ENCODE peak calls at places on chromosomes 11 and 22, in eight cellular contexts. R is A549, A is PC-9, U is GDM1, K is uterus, W is AG20443, F is ELF-1, B is fibroblast of lung. S is an unnamed sample.

GRCh38 chr11:77734890-77735289 is 85.6 kb downstream of the RSF1 start:
- DNase-seq in R (no peak), A (no peak), U (no peak), K (no peak), W (no peak), F (no peak), B (no peak), S (no peak)

GRCh38 chr22:43860831-43861230 is 1.5 kb downstream of the SULT4A1 start:
- DNase-seq in R (no peak), A (no peak), U (no peak), K (no peak), W (no peak), F (peak), B (no peak), S (no peak)

GRCh38 chr22:31148516-31148915 is 8.2 kb upstream of the PLA2G3 start:
- DNase-seq in R (no peak), A (no peak), U (no peak), K (no peak), W (peak), F (no peak), B (peak), S (no peak)

GRCh38 chr11:64224151-64224890 is 1.7 kb downstream of the TRPT1 start:
- DNase-seq in R (no peak), A (no peak), U (no peak), K (peak), W (no peak), F (no peak), B (peak), S (no peak)

GRCh38 chr11:130546438-130546837 is 98.0 kb downstream of the ADAMTS15 start:
- DNase-seq in R (no peak), A (no peak), U (no peak), K (no peak), W (no peak), F (no peak), B (no peak), S (no peak)

GRCh38 chr11:1054143-1055108 is 17.9 kb upstream of the MUC6 start:
- DNase-seq in R (no peak), A (peak), U (no peak), K (peak), W (peak), F (no peak), B (no peak), S (no peak)

GRCh38 chr11:102912482-102912830 is 37.7 kb upstream of the MMP12 start:
- DNase-seq in R (no peak), A (no peak), U (no peak), K (no peak), W (no peak), F (peak), B (peak), S (no peak)

GRCh38 chr11:8735094-8735493 is 52.5 kb downstream of the RPL27A start:
- DNase-seq in R (no peak), A (peak), U (no peak), K (no peak), W (no peak), F (no peak), B (peak), S (no peak)

GRCh38 chr11:47408598-47409439 is 429 bp downstream of the SLC39A13 start:
- DNase-seq in R (peak), A (peak), U (no peak), K (peak), W (peak), F (peak), B (peak), S (no peak)

GRCh38 chr22:30230330-30230729 is 16.2 kb downstream of the LIF start:
- DNase-seq in R (no peak), A (no peak), U (no peak), K (no peak), W (no peak), F (no peak), B (no peak), S (no peak)

GRCh38 chr11:15901046-15901445 is 455.3 kb downstream of the SOX6 start:
- DNase-seq in R (no peak), A (no peak), U (no peak), K (no peak), W (no peak), F (peak), B (no peak), S (no peak)

GRCh38 chr22:28958611-28959010 is 75.2 kb downstream of the ZNRF3 start:
- DNase-seq in R (no peak), A (no peak), U (no peak), K (no peak), W (no peak), F (no peak), B (peak), S (no peak)

GRCh38 chr11:73800407-73800806 is 12.7 kb downstream of the MRPL48 start:
- DNase-seq in R (no peak), A (no peak), U (no peak), K (no peak), W (no peak), F (no peak), B (no peak), S (no peak)

GRCh38 chr22:39991164-39991860 is 3.4 kb upstream of the FAM83F start:
- DNase-seq in R (no peak), A (no peak), U (no peak), K (no peak), W (no peak), F (no peak), B (no peak), S (no peak)

GRCh38 chr11:95378106-95378505 is 147.1 kb upstream of the SESN3 start:
- DNase-seq in R (no peak), A (no peak), U (no peak), K (no peak), W (peak), F (peak), B (peak), S (no peak)

GRCh38 chr11:134407923-134408322 is 4.1 kb downstream of the B3GAT1 start:
- DNase-seq in R (no peak), A (no peak), U (no peak), K (no peak), W (no peak), F (no peak), B (no peak), S (no peak)

GRCh38 chr11:10725114-10725906 is 25.7 kb upstream of the CTR9 start:
- DNase-seq in R (no peak), A (peak), U (peak), K (no peak), W (peak), F (no peak), B (peak), S (no peak)

GRCh38 chr11:133047036-133047800 is 485.1 kb downstream of the OPCML start:
- DNase-seq in R (no peak), A (no peak), U (no peak), K (no peak), W (peak), F (no peak), B (no peak), S (no peak)

GRCh38 chr11:2301631-2302272 is at the start of the genes C11orf21 and TSPAN32:
- DNase-seq in R (no peak), A (no peak), U (peak), K (no peak), W (no peak), F (peak), B (peak), S (no peak)

GRCh38 chr22:17998913-17999312 is 25.4 kb downstream of the MICAL3 start:
- DNase-seq in R (no peak), A (no peak), U (no peak), K (no peak), W (no peak), F (no peak), B (no peak), S (no peak)